ENCODE peak calls at places on chromosome X, in seven cellular contexts. Q is A673; B is fibroblast of the aortic adventitia; R is PC-9; K is GM12865; N is IMR-90; Z is CD8-positive, alpha-beta memory T cell. M is an unnamed sample.

GRCh38 chrX:136220535-136220934 is 30.7 kb downstream of the MAP7D3 start:
- DNase-seq in Q (no peak), K (no peak), B (no peak), R (peak), N (no peak), Z (no peak), M (no peak)

GRCh38 chrX:152913354-152913753 is 15.5 kb downstream of the ZNF185 start:
- DNase-seq in B (no peak), R (no peak), N (no peak), Q (no peak), Z (no peak), K (no peak), M (no peak)

GRCh38 chrX:41300758-41301437 is 33.1 kb upstream of the DDX3X start:
- DNase-seq in Z (no peak), B (peak), N (peak), K (no peak), R (peak), Q (peak), M (no peak)

GRCh38 chrX:39953879-39954278 is 143.9 kb downstream of the BCOR start:
- DNase-seq in B (peak), Q (no peak), N (peak), K (no peak), Z (no peak), R (no peak), M (no peak)

GRCh38 chrX:112147206-112147605 is 64.6 kb upstream of the TRPC5 start:
- DNase-seq in N (peak), K (peak), B (no peak), R (no peak), Z (no peak), Q (peak), M (no peak)

GRCh38 chrX:153226344-153227190 is 47.5 kb downstream of the MAGEA1 start:
- DNase-seq in K (no peak), Q (peak), R (peak), Z (no peak), B (peak), N (peak), M (no peak)

GRCh38 chrX:97401154-97401553 is 517.4 kb downstream of the RPA4 start:
- DNase-seq in Z (no peak), N (no peak), B (no peak), Q (no peak), R (no peak), K (peak), M (no peak)

GRCh38 chrX:39814391-39814790 is 283.4 kb downstream of the BCOR start:
- DNase-seq in Q (peak), Z (peak), B (peak), K (peak), N (peak), R (no peak), M (no peak)

GRCh38 chrX:69236641-69237040 is 71.4 kb upstream of the PJA1 start:
- DNase-seq in N (no peak), B (no peak), R (no peak), K (no peak), Q (no peak), Z (no peak), M (no peak)

GRCh38 chrX:48753708-48754107 is 7.8 kb upstream of the GLOD5 start:
- DNase-seq in Z (no peak), R (peak), K (no peak), B (no peak), N (no peak), Q (no peak), M (no peak)

GRCh38 chrX:42824541-42824940 is 46.6 kb upstream of the PPP1R2C start:
- DNase-seq in Q (no peak), R (no peak), Z (no peak), K (no peak), N (no peak), B (no peak), M (no peak)

GRCh38 chrX:23756165-23756564 is 13.1 kb upstream of the ACOT9 start:
- DNase-seq in N (peak), R (no peak), Q (peak), B (peak), K (peak), Z (peak), M (no peak)

GRCh38 chrX:68807818-68808217 is 21.0 kb upstream of the EFNB1 start:
- DNase-seq in R (no peak), K (no peak), Z (no peak), B (peak), Q (peak), N (no peak), M (no peak)

GRCh38 chrX:134599173-134599914 is 58.9 kb downstream of the PLAC1 start:
- DNase-seq in Q (no peak), B (peak), Z (no peak), N (peak), K (peak), R (no peak), M (no peak)

GRCh38 chrX:68647156-68647957 is at the start of gene STARD8:
- DNase-seq in R (no peak), B (peak), K (no peak), N (peak), Z (no peak), Q (peak), M (no peak)

GRCh38 chrX:9902651-9903050 is 64.5 kb upstream of the CLDN34 start:
- DNase-seq in B (no peak), N (peak), Q (no peak), Z (no peak), K (no peak), R (no peak), M (no peak)

GRCh38 chrX:154304901-154305300 is 9.3 kb downstream of the TKTL1 start:
- DNase-seq in K (no peak), N (no peak), Z (no peak), B (no peak), Q (no peak), R (no peak), M (no peak)

GRCh38 chrX:12339921-12340320 is 201.6 kb downstream of the FRMPD4 start:
- DNase-seq in K (no peak), R (no peak), B (no peak), N (no peak), Q (no peak), Z (no peak), M (no peak)
- H3K4me3 ChIP-seq in K (no peak), R (no peak), B (no peak), N (no peak), Q (no peak), Z (no peak), M (no peak)

GRCh38 chrX:119791437-119792231 is at the start of gene RPL39:
- DNase-seq in Z (peak), B (peak), N (peak), R (peak), Q (peak), K (peak), M (peak)
- H3K4me3 ChIP-seq in Z (peak), B (peak), N (peak), R (peak), Q (peak), K (peak), M (peak)

GRCh38 chrX:53262918-53263394 is 18.4 kb downstream of the IQSEC2 start:
- DNase-seq in K (no peak), N (peak), R (peak), Z (no peak), Q (no peak), B (peak), M (no peak)

GRCh38 chrX:53262189-53262917 is 19.0 kb downstream of the IQSEC2 start:
- DNase-seq in Q (no peak), N (no peak), R (no peak), B (no peak), Z (no peak), K (no peak), M (no peak)

GRCh38 chrX:53261573-53261972 is 19.8 kb downstream of the IQSEC2 start:
- DNase-seq in Z (no peak), R (no peak), N (no peak), B (no peak), K (peak), Q (no peak), M (no peak)

GRCh38 chrX:53265771-53266170 is 15.6 kb downstream of the IQSEC2 start:
- DNase-seq in B (peak), K (no peak), N (peak), Q (no peak), Z (no peak), R (peak), M (no peak)

DNA sequence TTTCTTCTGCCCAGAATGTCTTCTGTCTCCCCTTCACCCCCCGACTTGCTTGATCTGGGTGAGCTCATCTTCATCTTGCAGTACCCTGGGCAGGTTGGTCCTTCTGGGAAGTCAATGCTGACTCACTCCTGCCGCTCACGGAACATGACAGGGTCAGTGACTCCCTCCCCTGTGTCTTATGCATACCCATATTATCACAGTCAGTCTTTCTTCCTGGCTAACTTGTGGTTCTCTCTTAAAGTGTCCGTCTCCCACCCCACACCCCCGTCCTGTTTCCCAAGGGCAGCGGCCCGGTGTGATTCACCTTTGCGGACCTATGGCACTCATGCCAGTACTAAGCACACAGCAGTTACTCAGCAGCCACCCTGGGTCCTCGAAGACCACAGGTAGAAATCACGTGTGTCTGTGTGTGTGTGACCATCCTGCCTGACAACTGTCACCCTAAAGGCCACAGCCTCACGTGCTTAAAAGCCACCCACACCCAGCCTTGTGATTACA is 17.7 kb downstream of the IQSEC2 start:
- DNase-seq in B (peak), Z (no peak), R (peak), K (no peak), N (peak), Q (no peak), M (no peak)
- H3K4me3 ChIP-seq in B (no peak), Z (no peak), R (no peak), K (no peak), N (no peak), Q (no peak), M (no peak)

GRCh38 chrX:103406256-103406655 is 29.9 kb downstream of the BEX3 start:
- DNase-seq in B (no peak), N (no peak), R (no peak), Q (no peak), K (no peak), Z (no peak), M (no peak)
- H3K4me3 ChIP-seq in B (no peak), N (no peak), R (no peak), Q (no peak), K (no peak), Z (no peak), M (no peak)

DNA sequence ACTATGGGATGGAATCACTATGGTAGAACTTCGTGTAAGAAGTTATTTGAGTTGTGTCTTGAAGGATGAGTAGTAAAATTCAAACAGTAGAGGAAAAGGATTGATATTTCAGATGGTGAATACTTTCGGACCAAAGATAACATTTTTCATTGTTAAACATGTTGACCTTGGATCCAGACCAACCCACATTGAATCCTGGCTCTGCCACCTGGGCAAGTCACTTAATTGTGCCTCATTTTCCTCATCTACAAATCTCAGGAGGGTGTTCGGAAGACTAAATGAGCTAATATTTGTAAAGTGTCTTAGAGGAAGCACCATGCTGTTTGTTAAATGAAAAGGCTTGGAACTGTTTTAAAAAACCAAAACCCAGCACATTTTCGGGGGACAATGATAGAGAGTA is 1.4 kb upstream of the AIFM1 start:
- DNase-seq in B (no peak), Z (no peak), K (no peak), R (no peak), N (no peak), Q (no peak), M (no peak)
- H3K4me3 ChIP-seq in B (peak), Z (no peak), K (peak), R (peak), N (no peak), Q (peak), M (no peak)

DNA sequence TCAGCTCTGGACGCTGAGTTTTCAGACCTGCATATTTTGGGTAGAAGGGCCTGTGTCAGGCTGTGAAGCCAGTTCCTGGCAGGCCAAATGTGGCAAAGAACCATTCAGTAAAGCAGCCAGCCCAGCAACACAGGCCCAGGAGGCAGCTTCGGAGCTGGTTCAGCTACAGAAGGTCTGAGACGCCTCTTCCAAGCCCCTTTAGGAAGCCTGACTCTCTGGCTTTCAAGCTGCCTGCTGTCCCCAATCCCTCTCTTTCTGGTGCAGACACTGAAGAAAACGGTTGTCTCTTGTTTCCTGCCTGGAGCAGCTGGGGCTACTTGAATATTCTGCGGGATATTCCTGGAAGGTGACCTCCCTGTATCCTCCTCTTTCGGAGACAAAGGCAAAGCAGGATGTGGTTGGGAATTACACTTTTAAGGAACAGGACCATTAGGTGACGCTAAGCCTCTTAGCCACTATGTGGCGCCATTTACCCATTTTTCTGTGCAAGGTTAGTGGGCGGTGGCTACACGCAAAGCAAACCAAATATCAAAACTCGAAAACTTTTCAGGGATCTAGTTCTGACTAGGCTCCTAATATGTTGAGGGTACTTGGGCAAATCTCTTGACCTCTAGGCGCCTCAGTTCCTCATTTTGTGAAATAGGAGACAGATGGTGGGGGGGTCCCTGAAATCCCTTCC is 47.2 kb upstream of the LAS1L start:
- DNase-seq in R (no peak), Z (peak), N (peak), K (peak), B (peak), Q (peak), M (peak)
- H3K4me3 ChIP-seq in R (no peak), Z (no peak), N (no peak), K (no peak), B (no peak), Q (no peak), M (no peak)

GRCh38 chrX:15269618-15270521 is at the start of gene ASB9:
- DNase-seq in K (peak), Q (no peak), Z (peak), N (peak), B (peak), R (peak), M (no peak)
- H3K4me3 ChIP-seq in K (no peak), Q (no peak), Z (no peak), N (no peak), B (no peak), R (peak), M (peak)

DNA sequence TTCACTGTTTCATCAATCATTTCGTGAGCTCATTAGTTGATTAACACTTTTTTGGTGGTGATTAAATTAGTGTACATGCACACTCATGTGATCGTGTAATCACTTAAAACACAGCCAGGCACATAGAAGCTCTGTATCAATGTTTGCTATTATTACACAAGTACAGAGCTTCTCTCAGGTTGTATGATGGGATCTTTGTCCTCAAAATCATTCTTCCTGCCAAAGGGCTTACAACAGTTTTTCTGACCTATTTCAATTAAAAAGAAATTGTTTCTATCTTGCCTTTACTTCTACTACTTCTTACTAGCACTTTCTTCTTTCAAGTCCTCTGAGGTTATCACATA is 145.1 kb downstream of the AMELX start:
- DNase-seq in Z (no peak), B (no peak), K (no peak), Q (no peak), N (no peak), R (no peak), M (no peak)
- H3K4me3 ChIP-seq in Z (no peak), B (no peak), K (no peak), Q (peak), N (no peak), R (no peak), M (peak)

GRCh38 chrX:77447339-77448149 is at the start of gene FGF16:
- DNase-seq in Z (no peak), R (no peak), B (no peak), N (no peak), K (peak), Q (no peak), M (no peak)
- H3K4me3 ChIP-seq in Z (peak), R (no peak), B (peak), N (no peak), K (peak), Q (peak), M (peak)

DNA sequence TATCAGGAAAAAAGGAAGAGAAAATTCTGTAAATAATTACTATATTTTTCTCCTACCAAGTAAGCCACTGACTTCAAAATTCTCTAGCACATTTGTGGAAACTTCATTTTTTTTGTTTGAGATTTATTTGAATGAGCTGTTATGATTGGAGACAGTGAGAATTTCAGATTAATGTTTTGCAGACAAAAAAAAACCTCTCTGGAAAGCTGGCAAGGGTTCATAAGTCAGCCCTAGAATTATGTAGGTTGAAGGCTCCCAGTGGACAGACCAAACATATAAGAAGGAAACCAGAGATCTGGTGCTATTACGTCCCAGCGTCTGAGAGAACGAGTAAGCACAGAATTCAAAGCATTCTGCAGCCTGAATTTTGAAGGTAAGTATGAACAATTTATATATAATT is at the start of gene AGTR2:
- DNase-seq in B (no peak), K (no peak), R (no peak), Z (no peak), N (no peak), Q (no peak), M (no peak)
- H3K4me3 ChIP-seq in B (no peak), K (no peak), R (no peak), Z (no peak), N (no peak), Q (no peak), M (no peak)

M was measured in ascending aorta.